ENCODE peak calls at places on chromosomes 11 and 22, in ten cellular contexts. I is neural progenitor cell; L is H4; O is effector memory CD8-positive, alpha-beta T cell; R is left ventricle myocardium superior; J is posterior vena cava; E is CD4-positive, alpha-beta T cell; M is Calu3; C is H9; F is cardiac muscle cell. B is an unnamed sample.
A peak's percentile ranks its signal among the peaks of the same experiment; 100 is the strongest.

GRCh38 chr11:112213753-112214152 is 12.5 kb upstream of the PTS start:
- DNase-seq in I (no peak), L (no peak), O (no peak), R (no peak), J (no peak), E (no peak), M (no peak), C (no peak), F (no peak), B (no peak)

GRCh38 chr11:87141980-87142514 is 104.3 kb downstream of the TMEM135 start:
- DNase-seq in I (no peak), L (no peak), O (no peak), R (no peak), J (no peak), E (no peak), M (no peak), C (no peak), F (no peak), B (no peak)

GRCh38 chr11:79466411-79466810 is 25.6 kb upstream of the TENM4 start:
- DNase-seq in I (no peak), L (peak; percentile 23), O (no peak), R (no peak), J (no peak), E (no peak), M (no peak), C (no peak), F (no peak), B (peak; percentile 33)

GRCh38 chr11:12787847-12788246 is 113.6 kb downstream of the TEAD1 start:
- DNase-seq in I (no peak), L (peak; percentile 51), O (no peak), R (no peak), J (no peak), E (no peak), M (no peak), C (no peak), F (no peak), B (peak; percentile 69)

GRCh38 chr11:33802414-33802950 is 28.2 kb upstream of the FBXO3 start:
- DNase-seq in I (peak; percentile 93), L (peak; percentile 81), O (no peak), R (peak; percentile 57), J (no peak), E (no peak), M (peak; percentile 47), C (peak; percentile 90), F (peak; percentile 83), B (peak; percentile 70)

GRCh38 chr11:32109596-32109995 is 18.7 kb downstream of the RCN1 start:
- DNase-seq in I (peak; percentile 29), L (peak; percentile 62), O (no peak), R (no peak), J (no peak), E (no peak), M (no peak), C (no peak), F (no peak), B (no peak)

GRCh38 chr11:34379081-34379480 is 21.3 kb upstream of the ABTB2 start:
- DNase-seq in I (no peak), L (no peak), O (no peak), R (no peak), J (no peak), E (no peak), M (peak; percentile 55), C (no peak), F (no peak), B (no peak)

GRCh38 chr22:33302049-33302545 is 243.9 kb upstream of the SYN3 start:
- DNase-seq in I (peak; percentile 89), L (peak; percentile 48), O (peak; percentile 3), R (peak; percentile 92), J (peak; percentile 94), E (peak; percentile 16), M (peak; percentile 92), C (peak; percentile 87), F (peak; percentile 87), B (peak; percentile 4)

GRCh38 chr11:121451982-121452608 is at the start of gene SORL1:
- DNase-seq in I (peak; percentile 95), L (peak; percentile 59), O (peak; percentile 71), R (peak; percentile 87), J (peak; percentile 89), E (peak; percentile 69), M (peak; percentile 71), C (peak; percentile 84), F (peak; percentile 89), B (no peak)

GRCh38 chr22:44698531-44699421 is 3.2 kb upstream of the PRR5 start:
- DNase-seq in I (peak; percentile 82), L (peak; percentile 67), O (no peak), R (no peak), J (no peak), E (no peak), M (no peak), C (peak; percentile 75), F (peak; percentile 57), B (peak; percentile 56)

B was measured in skeletal muscle cell.